ENCODE peak calls at places on chromosomes 7 and 10, in ten cellular contexts. R, H, X, O, G, I, T, Y, U and E are unnamed samples.

GRCh38 chr7:118862733-118863132 is 638.2 kb downstream of the ANKRD7 start:
- DNase-seq in X (no peak), R (no peak), O (no peak), I (no peak), T (no peak), Y (no peak), U (no peak), G (no peak), H (no peak), E (no peak)

GRCh38 chr10:122954731-122955050 is 664 bp upstream of the C10orf88 start:
- DNase-seq in H (no peak), I (no peak), T (no peak), G (no peak), U (no peak), Y (peak), X (no peak), O (no peak), R (no peak), E (no peak)

GRCh38 chr10:43407576-43408330 is 1.2 kb downstream of the HNRNPF start:
- DNase-seq in U (peak), T (peak), H (peak), G (peak), X (peak), I (peak), O (peak), Y (peak), R (peak), E (peak)

GRCh38 chr10:117501460-117502035 is 41.0 kb upstream of the EMX2 start:
- DNase-seq in G (no peak), U (peak), O (no peak), Y (no peak), T (no peak), I (no peak), R (no peak), X (no peak), H (no peak), E (no peak)

GRCh38 chr7:142519077-142519789 is 230.0 kb upstream of the PRSS1 start:
- DNase-seq in R (no peak), H (no peak), G (no peak), O (no peak), T (no peak), U (no peak), I (no peak), X (no peak), Y (no peak), E (no peak)

GRCh38 chr10:105347487-105347886 is 706.4 kb downstream of the SORCS3 start:
- DNase-seq in T (no peak), Y (no peak), G (no peak), R (no peak), X (no peak), U (no peak), O (no peak), H (no peak), I (no peak), E (no peak)

GRCh38 chr10:15084502-15084922 is 4.1 kb downstream of the ACBD7 start:
- DNase-seq in R (peak), H (peak), X (peak), G (peak), I (peak), U (no peak), O (peak), Y (no peak), T (peak), E (no peak)

GRCh38 chr10:85492684-85493083 is 873.9 kb downstream of the GRID1 start:
- DNase-seq in U (no peak), T (no peak), X (no peak), G (no peak), R (no peak), Y (no peak), I (no peak), H (no peak), O (no peak), E (no peak)

GRCh38 chr7:134710854-134711624 is 64.4 kb downstream of the BPGM start:
- DNase-seq in T (no peak), I (peak), G (no peak), H (no peak), Y (no peak), U (no peak), O (no peak), R (no peak), X (no peak), E (no peak)

GRCh38 chr10:28883741-28884443 is 206.6 kb downstream of the BAMBI start:
- DNase-seq in X (no peak), O (no peak), T (no peak), Y (no peak), R (no peak), I (no peak), U (no peak), H (no peak), G (no peak), E (no peak)

GRCh38 chr7:103048833-103049232 is 25.8 kb downstream of the FBXL13 start:
- DNase-seq in X (peak), G (no peak), U (no peak), R (no peak), H (no peak), T (no peak), I (no peak), O (no peak), Y (no peak), E (no peak)

GRCh38 chr7:2107386-2108085 is 125.2 kb downstream of the MAD1L1 start:
- DNase-seq in H (no peak), X (no peak), Y (no peak), G (no peak), U (no peak), R (no peak), I (no peak), T (no peak), O (no peak), E (no peak)

GRCh38 chr10:11885437-11886137 is 62.4 kb downstream of the PROSER2 start:
- DNase-seq in I (no peak), Y (no peak), G (no peak), R (no peak), H (no peak), X (no peak), U (peak), O (no peak), T (no peak), E (no peak)